ENCODE peak calls at places on chromosome 22, in six cellular contexts. H, O, C, D, R and W are unnamed samples.

GRCh38 chr22:28582806-28583205 is 96.8 kb downstream of the TTC28 start:
- DNase-seq in O (no peak), C (no peak), H (no peak), D (no peak), R (no peak), W (no peak)

GRCh38 chr22:44299124-44299523 is 13.6 kb downstream of the SHISAL1 start:
- DNase-seq in O (no peak), C (no peak), R (no peak), H (no peak), D (no peak), W (no peak)

GRCh38 chr22:39908121-39908520 is 7.2 kb downstream of the GRAP2 start:
- DNase-seq in R (no peak), D (no peak), O (no peak), C (no peak), H (no peak), W (no peak)

GRCh38 chr22:29480512-29481264 is 670 bp downstream of the NEFH start:
- DNase-seq in C (no peak), R (peak), D (peak), H (peak), O (no peak), W (peak)

GRCh38 chr22:31308181-31308580 is 15.9 kb upstream of the PIK3IP1 start:
- DNase-seq in O (no peak), R (no peak), C (no peak), D (no peak), H (no peak), W (no peak)

GRCh38 chr22:19764636-19765476 is 4.3 kb downstream of the TBX1 start:
- DNase-seq in H (no peak), C (no peak), R (no peak), D (no peak), O (no peak), W (no peak)

GRCh38 chr22:49833340-49834007 is 5.8 kb upstream of the BRD1 start:
- DNase-seq in D (no peak), C (no peak), O (no peak), H (no peak), R (no peak), W (no peak)

GRCh38 chr22:19341500-19341899 is 50.0 kb upstream of the CLTCL1 start:
- DNase-seq in O (no peak), D (no peak), R (no peak), C (no peak), H (no peak), W (no peak)

GRCh38 chr22:28791124-28791523 is 9.2 kb downstream of the XBP1 start:
- DNase-seq in R (no peak), H (no peak), C (no peak), D (no peak), O (no peak), W (no peak)

GRCh38 chr22:50014053-50014501 is 1.5 kb upstream of the IL17REL start:
- DNase-seq in R (no peak), C (no peak), D (no peak), H (no peak), O (no peak), W (no peak)

GRCh38 chr22:20429254-20430100 is 8.1 kb downstream of the SCARF2 start:
- DNase-seq in O (no peak), C (peak), D (no peak), R (peak), H (peak), W (no peak)

GRCh38 chr22:23622634-23623033 is 9.5 kb downstream of the DRICH1 start:
- DNase-seq in O (peak), C (no peak), R (no peak), D (no peak), H (no peak), W (no peak)

GRCh38 chr22:33438273-33438672 is 380.1 kb upstream of the SYN3 start:
- DNase-seq in O (no peak), C (no peak), D (no peak), R (no peak), H (no peak), W (no peak)

GRCh38 chr22:29992341-29993275 is 87.7 kb upstream of the HORMAD2 start:
- DNase-seq in H (no peak), O (peak), R (no peak), D (no peak), C (no peak), W (no peak)

GRCh38 chr22:38243007-38243775 is 29.6 kb downstream of the TMEM184B start:
- DNase-seq in O (no peak), H (no peak), C (no peak), D (no peak), R (no peak), W (peak)

GRCh38 chr22:30866811-30867271 is 101.7 kb downstream of the MORC2 start:
- DNase-seq in D (no peak), O (no peak), R (no peak), C (no peak), H (no peak), W (no peak)

GRCh38 chr22:22687638-22688500 is 43.5 kb downstream of the GGTLC2 start:
- DNase-seq in R (peak), H (no peak), D (no peak), O (peak), C (no peak), W (peak)

GRCh38 chr22:25013634-25014033 is 61.1 kb downstream of the KIAA1671 start:
- DNase-seq in O (peak), R (no peak), H (no peak), C (no peak), D (no peak), W (no peak)

GRCh38 chr22:28146401-28147304 is 227.6 kb upstream of the PITPNB start:
- DNase-seq in R (no peak), C (no peak), O (no peak), D (no peak), H (no peak), W (no peak)

GRCh38 chr22:38034278-38034882 is 22.8 kb upstream of the PICK1 start:
- DNase-seq in O (peak), H (no peak), R (no peak), D (peak), C (no peak), W (peak)

GRCh38 chr22:21443735-21444421 is 23.3 kb upstream of the TMEM191C start:
- DNase-seq in D (no peak), R (no peak), H (no peak), O (no peak), C (no peak), W (no peak)

GRCh38 chr22:19275919-19276600 is 15.5 kb downstream of the CLTCL1 start:
- DNase-seq in O (no peak), D (no peak), R (no peak), C (no peak), H (no peak), W (no peak)

GRCh38 chr22:25113316-25113721 is 86.3 kb upstream of the CRYBB3 start:
- DNase-seq in D (no peak), O (no peak), C (no peak), H (no peak), R (no peak), W (no peak)

GRCh38 chr22:29454186-29454745 is 15.9 kb downstream of the RFPL1 start:
- DNase-seq in D (peak), H (no peak), C (no peak), O (no peak), R (no peak), W (peak)

GRCh38 chr22:36475341-36475740 is 6.1 kb downstream of the TXN2 start:
- DNase-seq in R (no peak), D (no peak), O (no peak), H (no peak), C (no peak), W (no peak)

GRCh38 chr22:45398214-45398613 is 15.2 kb downstream of the SMC1B start:
- DNase-seq in C (no peak), H (no peak), O (no peak), D (no peak), R (no peak), W (no peak)

GRCh38 chr22:20031732-20032406 is 11.0 kb downstream of the TANGO2 start:
- DNase-seq in C (peak), H (peak), R (no peak), O (no peak), D (no peak), W (no peak)